ENCODE peak calls at places on chromosomes 4 and X, in four cellular contexts. R is GM12878, I is SK-N-SH, S is A549. H is an unnamed sample.

GRCh38 chr4:117477925-117478324 is 392.5 kb upstream of the TRAM1L1 start:
- DNase-seq in R (no peak), I (no peak), S (no peak), H (no peak)

GRCh38 chrX:115939070-115939469 is 231.5 kb upstream of the AGTR2 start:
- DNase-seq in R (peak; percentile 33), I (no peak), S (no peak), H (no peak)

GRCh38 chr4:121736735-121737351 is 28.1 kb downstream of the SMIM43 start:
- DNase-seq in R (no peak), I (peak; percentile 45), S (peak; percentile 49), H (peak; percentile 45)

GRCh38 chr4:108527729-108528128 is 92.6 kb upstream of the RPL34 start:
- DNase-seq in R (no peak), I (no peak), S (no peak), H (no peak)

GRCh38 chr4:8004066-8004465 is 64.4 kb upstream of the AFAP1 start:
- DNase-seq in R (no peak), I (no peak), S (no peak), H (no peak)

GRCh38 chr4:140697709-140698560 is 58.2 kb downstream of the TBC1D9 start:
- DNase-seq in R (no peak), I (no peak), S (no peak), H (no peak)

GRCh38 chrX:13254076-13254785 is 65.6 kb downstream of the ATXN3L start:
- DNase-seq in R (peak; percentile 56), I (no peak), S (no peak), H (peak; percentile 83)

GRCh38 chr4:136763844-136764446 is 768.3 kb downstream of the PCDH18 start:
- DNase-seq in R (no peak), I (no peak), S (no peak), H (no peak)

GRCh38 chrX:112694062-112694461 is 14.3 kb upstream of the LHFPL1 start:
- DNase-seq in R (no peak), I (no peak), S (no peak), H (no peak)

GRCh38 chrX:37627602-37628001 is 56.1 kb downstream of the LANCL3 start:
- DNase-seq in R (no peak), I (no peak), S (no peak), H (no peak)

GRCh38 chr4:145935253-145936141 is 3.1 kb downstream of the ZNF827 start:
- DNase-seq in R (peak; percentile 48), I (peak; percentile 50), S (no peak), H (no peak)

GRCh38 chrX:55119712-55120111 is 30.9 kb downstream of the PAGE2 start:
- DNase-seq in R (no peak), I (no peak), S (no peak), H (no peak)

GRCh38 chr4:24210332-24210902 is 320.6 kb upstream of the PPARGC1A start:
- DNase-seq in R (no peak), I (no peak), S (peak; percentile 5), H (no peak)

GRCh38 chrX:42673411-42673810 is 104.6 kb downstream of the PPP1R2C start:
- DNase-seq in R (no peak), I (no peak), S (no peak), H (no peak)

GRCh38 chr4:98143001-98143899 is at the start of gene STPG2:
- DNase-seq in R (peak; percentile 51), I (peak; percentile 89), S (peak; percentile 50), H (peak; percentile 76)

GRCh38 chr4:145177906-145178538 is 2.4 kb downstream of the OTUD4 start:
- DNase-seq in R (no peak), I (no peak), S (no peak), H (no peak)

GRCh38 chrX:74453178-74453577 is 31.9 kb downstream of the SLC16A2 start:
- DNase-seq in R (no peak), I (no peak), S (no peak), H (no peak)

GRCh38 chr4:142347241-142347640 is 498.9 kb downstream of the INPP4B start:
- DNase-seq in R (no peak), I (no peak), S (no peak), H (no peak)
- TF ChIP-seq REST in R (no peak), I (no peak), S (no peak), H (no peak)

GRCh38 chr4:5798946-5799345 is 87.9 kb downstream of the EVC start:
- DNase-seq in R (no peak), I (no peak), S (no peak), H (no peak)

GRCh38 chr4:5800496-5800895 is 89.5 kb downstream of the EVC start:
- DNase-seq in R (no peak), I (no peak), S (no peak), H (no peak)

GRCh38 chr4:5802565-5802964 is 90.3 kb downstream of the CRMP1 start:
- DNase-seq in R (no peak), I (no peak), S (no peak), H (no peak)

GRCh38 chr4:5799406-5799805 is 88.4 kb downstream of the EVC start:
- DNase-seq in R (no peak), I (no peak), S (no peak), H (no peak)

DNA sequence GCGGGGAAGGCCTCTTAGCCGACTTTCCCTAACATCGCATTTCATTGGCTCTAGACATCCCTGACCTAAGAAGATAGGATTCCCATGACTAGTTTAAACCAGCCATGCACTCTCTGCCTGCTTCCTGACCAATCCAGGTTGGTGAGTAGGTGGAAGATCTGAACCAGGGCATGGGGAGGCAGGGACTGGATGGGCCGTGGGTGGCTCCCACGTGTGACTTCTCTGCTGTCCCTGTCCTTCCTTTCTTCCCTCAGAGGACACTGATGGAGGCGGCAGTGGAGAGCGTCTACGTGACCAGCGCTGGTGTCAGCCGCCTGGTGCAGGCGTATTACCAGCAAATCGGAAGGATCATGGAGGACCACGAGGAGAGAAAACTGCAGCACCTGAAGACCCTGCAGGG is 90.7 kb downstream of the EVC start:
- DNase-seq in R (no peak), I (no peak), S (no peak), H (no peak)
- TF ChIP-seq RCOR1 in R (no peak), I (no peak), S (no peak), H (no peak)

GRCh38 chr4:138305055-138305454 is 62.9 kb upstream of the SLC7A11 start:
- DNase-seq in R (no peak), I (no peak), S (no peak), H (no peak)

GRCh38 chr4:138301536-138301935 is 59.4 kb upstream of the SLC7A11 start:
- DNase-seq in R (no peak), I (no peak), S (no peak), H (no peak)

GRCh38 chr4:138297743-138298405 is 55.7 kb upstream of the SLC7A11 start:
- DNase-seq in R (no peak), I (no peak), S (no peak), H (no peak)

DNA sequence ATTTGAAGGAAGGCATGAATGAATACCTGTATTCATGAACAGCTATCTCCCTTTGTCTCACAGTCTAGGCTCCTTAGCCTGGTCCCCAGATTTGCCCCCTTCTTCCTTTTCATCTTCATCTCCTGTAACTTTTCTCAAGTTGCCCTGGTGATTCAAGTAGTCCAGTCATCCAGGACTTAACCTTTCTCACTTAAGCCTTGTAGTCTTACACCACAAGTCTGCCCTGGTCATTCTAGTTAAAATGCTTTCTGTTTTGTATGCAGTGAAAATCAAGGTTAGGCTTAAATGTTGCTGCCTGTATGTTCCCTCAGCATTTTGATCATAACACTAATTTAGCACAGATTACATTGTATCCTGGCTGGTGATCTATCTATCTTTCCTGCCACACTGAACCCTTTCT is 58.5 kb upstream of the SLC7A11 start:
- DNase-seq in R (no peak), I (no peak), S (no peak), H (no peak)
- TF ChIP-seq REST in R (no peak), I (no peak), S (no peak), H (no peak)

GRCh38 chrX:153626863-153627674 is 19.9 kb upstream of the DUSP9 start:
- DNase-seq in R (no peak), I (no peak), S (no peak), H (no peak)

GRCh38 chrX:153627675-153628111 is 19.3 kb upstream of the DUSP9 start:
- DNase-seq in R (no peak), I (peak; percentile 23), S (no peak), H (no peak)

GRCh38 chrX:153626025-153626633 is 20.9 kb upstream of the DUSP9 start:
- DNase-seq in R (no peak), I (no peak), S (no peak), H (no peak)

GRCh38 chrX:153628665-153629064 is 18.3 kb upstream of the DUSP9 start:
- DNase-seq in R (no peak), I (peak; percentile 16), S (no peak), H (no peak)

GRCh38 chrX:153628129-153628528 is 18.9 kb upstream of the DUSP9 start:
- DNase-seq in R (no peak), I (no peak), S (no peak), H (no peak)
- TF ChIP-seq RCOR1 in R (no peak), I (no peak), S (no peak), H (no peak)

DNA sequence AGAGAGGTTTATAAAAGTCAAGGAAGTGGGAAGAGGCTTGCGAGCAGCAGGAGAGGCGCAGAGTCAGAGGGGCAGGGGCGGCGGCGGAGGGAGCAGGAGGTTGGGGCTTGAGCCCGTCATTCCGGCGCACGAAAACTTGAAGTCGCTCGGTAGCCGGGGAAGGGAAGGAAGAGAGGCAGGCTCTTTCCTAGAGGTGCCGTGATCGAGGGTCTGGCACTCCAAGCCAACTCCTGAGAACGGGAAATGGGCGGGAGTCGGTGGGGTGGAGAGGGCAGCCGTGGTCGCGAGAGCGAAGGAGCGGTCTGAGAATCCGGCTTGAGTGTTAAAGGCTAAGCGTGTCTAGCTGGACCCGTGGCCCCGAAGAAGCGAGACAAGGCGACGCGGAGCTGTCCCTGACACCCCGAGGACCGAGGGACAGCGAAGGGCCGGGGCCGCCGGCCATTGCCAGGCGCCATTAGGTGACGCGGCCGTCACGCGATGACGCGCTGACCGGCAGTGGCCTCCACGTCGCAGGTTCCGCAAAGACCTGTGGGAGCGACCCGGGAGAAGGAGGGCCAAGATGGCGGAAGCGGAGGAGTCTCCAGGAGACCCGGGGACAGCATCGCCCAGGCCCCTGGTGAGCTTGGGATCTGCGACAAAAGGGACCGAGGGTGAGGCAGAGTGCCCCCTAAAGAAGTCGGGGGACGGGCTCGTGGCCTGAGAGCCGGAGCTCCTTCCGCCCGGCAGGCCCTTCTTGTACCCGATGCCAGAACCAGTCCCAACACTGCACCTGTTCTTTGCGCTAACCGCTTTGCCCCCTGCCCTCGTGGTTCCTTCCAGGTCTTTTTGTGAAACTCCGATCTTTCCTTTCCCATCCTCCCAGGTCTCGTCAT is at the start of gene YIPF6:
- DNase-seq in R (no peak), I (peak; percentile 90), S (peak; percentile 56), H (peak; percentile 74)
- TF ChIP-seq REST in R (no peak), I (no peak), S (peak; percentile 20), H (no peak)

GRCh38 chr4:137952116-137952515 is 290.0 kb downstream of the SLC7A11 start:
- DNase-seq in R (no peak), I (no peak), S (no peak), H (no peak)
- TF ChIP-seq RCOR1 in R (no peak), I (no peak), S (no peak), H (no peak)

DNA sequence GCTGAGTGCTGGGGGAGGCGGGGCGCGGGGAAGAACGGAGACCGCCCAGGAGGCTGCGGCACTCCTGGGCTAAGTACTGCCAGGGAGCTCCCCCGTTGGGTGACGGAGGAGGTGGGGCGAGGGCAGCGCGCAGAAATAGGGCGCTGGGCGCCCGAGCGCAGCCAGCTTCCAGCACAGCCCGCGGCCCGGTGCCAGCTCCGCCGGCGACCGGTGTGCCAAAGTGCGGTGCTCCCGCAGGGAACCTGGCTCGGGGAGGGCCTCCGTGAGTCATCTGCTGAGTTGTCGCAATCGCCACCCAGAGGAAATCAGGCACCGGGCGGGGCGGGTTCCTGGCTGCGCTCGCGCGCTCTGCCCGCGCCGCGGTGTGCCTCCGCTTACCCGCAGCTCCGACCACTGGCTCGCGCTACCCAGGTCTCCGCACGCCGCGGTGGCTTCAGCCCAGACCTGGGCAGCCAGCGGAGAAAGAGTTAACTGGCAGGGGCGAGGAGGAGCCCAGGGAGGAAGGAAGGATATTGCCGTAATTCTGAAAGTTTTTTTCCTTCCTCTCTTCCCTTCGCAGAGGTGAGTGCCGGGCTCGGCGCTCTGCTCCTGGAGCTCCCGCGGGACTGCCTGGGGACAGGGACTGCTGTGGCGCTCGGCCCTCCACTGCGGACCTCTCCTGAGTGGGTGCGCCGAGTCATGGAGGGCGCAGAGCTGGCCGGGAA is at the start of gene GPAT3:
- DNase-seq in R (no peak), I (peak; percentile 22), S (peak; percentile 78), H (peak; percentile 82)
- TF ChIP-seq REST in R (no peak), I (no peak), S (no peak), H (no peak)

H was measured in K562.